ENCODE peak calls at places on chromosomes 4 and X, in five cellular contexts. U is A549, V is K562, E is HepG2, F is GM12878. I is an unnamed sample.

GRCh38 chr4:5504486-5504885 is 203.9 kb downstream of the EVC2 start:
- DNase-seq in U (no peak), V (no peak), E (no peak), F (no peak), I (no peak)

GRCh38 chrX:18012974-18013373 is 151.9 kb upstream of the RAI2 start:
- DNase-seq in U (no peak), V (no peak), E (no peak), F (no peak), I (no peak)

GRCh38 chr4:135269125-135269772 is 1067.7 kb upstream of the PABPC4L start:
- DNase-seq in U (no peak), V (no peak), E (no peak), F (peak), I (no peak)

GRCh38 chrX:116379854-116380253 is 56.6 kb upstream of the SLC6A14 start:
- DNase-seq in U (no peak), V (no peak), E (no peak), F (no peak), I (no peak)

GRCh38 chrX:129622757-129623301 is 31.9 kb downstream of the APLN start:
- DNase-seq in U (no peak), V (no peak), E (no peak), F (no peak), I (no peak)

GRCh38 chrX:357693-358471 is 28.8 kb downstream of the PPP2R3B start:
- DNase-seq in U (no peak), V (no peak), E (no peak), F (no peak), I (no peak)

GRCh38 chrX:132235488-132235887 is 16.2 kb upstream of the RAP2C start:
- DNase-seq in U (no peak), V (no peak), E (no peak), F (no peak), I (no peak)

GRCh38 chr4:104860227-104861123 is 286.2 kb upstream of the TET2 start:
- DNase-seq in U (peak), V (peak), E (peak), F (peak), I (peak)

GRCh38 chrX:136158685-136159084 is 11.4 kb downstream of the FHL1 start:
- DNase-seq in U (no peak), V (no peak), E (no peak), F (no peak), I (no peak)

GRCh38 chr4:18636001-18636680 is 614.6 kb upstream of the LCORL start:
- DNase-seq in U (no peak), V (no peak), E (no peak), F (no peak), I (no peak)

GRCh38 chr4:128424524-128425195 is 137.0 kb upstream of the PGRMC2 start:
- DNase-seq in U (no peak), V (no peak), E (no peak), F (no peak), I (no peak)

GRCh38 chr4:121950212-121950679 is 1.6 kb downstream of the TRPC3 start:
- DNase-seq in U (peak), V (peak), E (peak), F (no peak), I (peak)

GRCh38 chrX:150623583-150623982 is 55.2 kb downstream of the MTM1 start:
- DNase-seq in U (no peak), V (no peak), E (no peak), F (no peak), I (no peak)

GRCh38 chr4:175215657-175216056 is 297.5 kb downstream of the ADAM29 start:
- DNase-seq in U (no peak), V (no peak), E (no peak), F (no peak), I (no peak)

GRCh38 chrX:85994787-85995186 is 52.6 kb downstream of the CHM start:
- DNase-seq in U (no peak), V (no peak), E (no peak), F (no peak), I (no peak)

GRCh38 chrX:15853586-15854079 is 980 bp downstream of the AP1S2 start:
- DNase-seq in U (no peak), V (no peak), E (no peak), F (no peak), I (peak)
- H3K27ac ChIP-seq in U (peak), V (peak), E (peak), F (peak), I (peak)

GRCh38 chr4:124642846-124643245 is 69.7 kb downstream of the ANKRD50 start:
- DNase-seq in U (no peak), V (no peak), E (no peak), F (no peak), I (no peak)
- TF ChIP-seq REST in U (no peak), V (no peak), E (no peak), F (no peak), I (no peak)

GRCh38 chr4:177385576-177386320 is 56.5 kb downstream of the AGA start:
- DNase-seq in U (no peak), V (no peak), E (no peak), F (no peak), I (no peak)
- TF ChIP-seq EP300 in U (no peak), V (no peak), E (no peak), F (no peak), I (no peak)

GRCh38 chrX:106670631-106671030 is 55.9 kb upstream of the RNF128 start:
- DNase-seq in U (no peak), V (no peak), E (no peak), F (no peak), I (no peak)

GRCh38 chrX:106672527-106672926 is 54.0 kb upstream of the RNF128 start:
- DNase-seq in U (no peak), V (no peak), E (no peak), F (no peak), I (no peak)
- H3K27ac ChIP-seq in U (no peak), V (no peak), E (no peak), F (no peak), I (no peak)

GRCh38 chr4:48046059-48046458 is 29.5 kb downstream of the NIPAL1 start:
- DNase-seq in U (no peak), V (no peak), E (no peak), F (no peak), I (no peak)

GRCh38 chr4:48044298-48044697 is 27.7 kb downstream of the NIPAL1 start:
- DNase-seq in U (no peak), V (no peak), E (no peak), F (no peak), I (no peak)

GRCh38 chr4:48047896-48048295 is 31.3 kb downstream of the NIPAL1 start:
- DNase-seq in U (no peak), V (no peak), E (no peak), F (no peak), I (peak)

GRCh38 chr4:48049483-48049882 is 32.9 kb downstream of the NIPAL1 start:
- DNase-seq in U (no peak), V (no peak), E (no peak), F (no peak), I (no peak)

GRCh38 chr4:48047421-48047844 is 30.9 kb downstream of the NIPAL1 start:
- DNase-seq in U (no peak), V (no peak), E (no peak), F (peak), I (no peak)
- TF ChIP-seq REST in U (no peak), V (no peak), E (no peak), F (no peak), I (no peak)

DNA sequence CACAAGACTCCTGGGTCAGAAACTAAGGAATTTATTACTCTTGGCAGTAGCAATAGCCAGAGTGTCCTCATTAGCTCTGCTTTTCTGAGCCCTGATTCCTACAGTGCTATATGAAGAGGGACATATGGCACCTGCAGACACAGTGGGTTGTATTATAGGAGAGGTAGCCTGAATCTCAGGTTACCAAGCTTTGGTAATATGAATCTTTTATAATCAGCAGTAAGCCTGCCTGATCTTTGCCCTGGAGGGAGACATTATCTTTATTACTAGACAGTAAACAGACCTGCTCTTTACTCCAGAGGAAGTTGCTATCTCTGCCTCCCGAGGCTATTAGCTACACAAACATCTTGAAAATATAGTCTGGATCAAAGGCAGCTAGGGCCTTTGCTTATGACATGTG is 62.5 kb upstream of the HOPX start:
- DNase-seq in U (no peak), V (no peak), E (no peak), F (no peak), I (peak)
- TF ChIP-seq EP300 in U (no peak), V (no peak), E (no peak), F (no peak), I (peak)